ENCODE peak calls at places on chromosome 9, in four cellular contexts. X, C, V and G are unnamed samples.

GRCh38 chr9:73039253-73039915 is 86.5 kb upstream of the ALDH1A1 start:
- DNase-seq in V (no peak), C (no peak), X (no peak), G (no peak)

GRCh38 chr9:38641985-38642864 is 21.8 kb upstream of the ANKRD18A start:
- DNase-seq in V (peak), X (no peak), C (no peak), G (no peak)

GRCh38 chr9:119441338-119441737 is 72.1 kb upstream of the BRINP1 start:
- DNase-seq in C (no peak), V (no peak), X (no peak), G (no peak)

GRCh38 chr9:99431103-99431502 is 209.0 kb downstream of the SEC61B start:
- DNase-seq in X (no peak), V (no peak), C (no peak), G (no peak)

GRCh38 chr9:89207026-89207425 is 28.4 kb upstream of the SHC3 start:
- DNase-seq in X (no peak), V (no peak), C (no peak), G (no peak)

GRCh38 chr9:34139477-34140146 is 13.1 kb upstream of the DCAF12 start:
- DNase-seq in V (no peak), X (no peak), C (no peak), G (no peak)

GRCh38 chr9:135989722-135990467 is 28.7 kb upstream of the UBAC1 start:
- DNase-seq in X (peak), V (no peak), C (peak), G (no peak)

GRCh38 chr9:35306281-35306680 is 144.5 kb downstream of the UNC13B start:
- DNase-seq in X (no peak), C (no peak), V (no peak), G (no peak)

GRCh38 chr9:76592105-76593010 is 133.4 kb downstream of the GCNT1 start:
- DNase-seq in V (no peak), X (no peak), C (no peak), G (no peak)

GRCh38 chr9:134286513-134287245 is 39.6 kb upstream of the RXRA start:
- DNase-seq in X (peak), V (no peak), C (no peak), G (no peak)

GRCh38 chr9:134967547-134967930 is 49.8 kb upstream of the FCN1 start:
- DNase-seq in V (no peak), X (peak), C (no peak), G (no peak)

GRCh38 chr9:124964056-124964455 is 23.2 kb upstream of the GOLGA1 start:
- DNase-seq in C (no peak), V (no peak), X (no peak), G (no peak)

GRCh38 chr9:98974994-98975712 is 31.4 kb downstream of the COL15A1 start:
- DNase-seq in X (peak), V (peak), C (peak), G (peak)

GRCh38 chr9:115733318-115733717 is 420.3 kb upstream of the PAPPA start:
- DNase-seq in X (no peak), V (no peak), C (no peak), G (no peak)

GRCh38 chr9:4339783-4340335 is 40.0 kb upstream of the GLIS3 start:
- DNase-seq in X (no peak), C (no peak), V (no peak), G (no peak)

GRCh38 chr9:137433916-137434431 is 7.2 kb downstream of the ENTPD8 start:
- DNase-seq in V (no peak), X (peak), C (no peak), G (no peak)

GRCh38 chr9:81030027-81030426 is 659.3 kb downstream of the TLE1 start:
- DNase-seq in C (no peak), X (no peak), V (no peak), G (no peak)

GRCh38 chr9:136726631-136727191 is 14.3 kb downstream of the DIPK1B start:
- DNase-seq in C (peak), V (no peak), X (no peak), G (peak)

GRCh38 chr9:131198316-131198715 is 72.9 kb downstream of the NUP214 start:
- DNase-seq in V (no peak), C (no peak), X (peak), G (no peak)

GRCh38 chr9:4640027-4640426 is 22.1 kb upstream of the PLPP6 start:
- DNase-seq in V (no peak), X (no peak), C (peak), G (no peak)

GRCh38 chr9:98251554-98251953 is 3.9 kb downstream of the TBC1D2 start:
- DNase-seq in X (peak), V (no peak), C (no peak), G (no peak)

GRCh38 chr9:92032891-92033290 is 82.3 kb downstream of the SPTLC1 start:
- DNase-seq in X (no peak), V (no peak), C (no peak), G (no peak)

GRCh38 chr9:82168585-82168984 is 180.0 kb downstream of the SPATA31D1 start:
- DNase-seq in X (no peak), V (no peak), C (no peak), G (no peak)

GRCh38 chr9:134374301-134375010 is 48.2 kb downstream of the RXRA start:
- DNase-seq in X (peak), V (no peak), C (no peak), G (no peak)